ENCODE peak calls at places on chromosomes 5 and 9, in four cellular contexts. B, C, A and K are unnamed samples.

GRCh38 chr5:59174248-59174844 is 591.5 kb downstream of the RAB3C start:
- DNase-seq in C (peak), B (peak), A (peak), K (no peak)

GRCh38 chr5:137752873-137753226 is 1.3 kb downstream of the HNRNPA0 start:
- DNase-seq in B (no peak), C (peak), A (no peak), K (no peak)

GRCh38 chr9:98117984-98118639 is 910 bp downstream of the TRIM14 start:
- DNase-seq in C (peak), A (peak), B (no peak), K (no peak)

GRCh38 chr9:128341435-128341849 is 1.1 kb downstream of the SLC27A4 start:
- DNase-seq in B (no peak), A (peak), C (peak), K (no peak)

GRCh38 chr5:88060194-88060593 is 208.5 kb downstream of the TMEM161B start:
- DNase-seq in B (no peak), C (no peak), A (no peak), K (no peak)

GRCh38 chr5:17258429-17258828 is 41.0 kb downstream of the BASP1 start:
- DNase-seq in A (peak), B (no peak), C (no peak), K (no peak)

GRCh38 chr9:124239249-124240073 is 18.3 kb upstream of the NEK6 start:
- DNase-seq in A (no peak), B (no peak), C (no peak), K (no peak)

GRCh38 chr5:1077491-1078020 is 34.3 kb downstream of the SLC12A7 start:
- DNase-seq in B (no peak), A (no peak), C (no peak), K (no peak)

GRCh38 chr5:139342423-139342723 is 719 bp downstream of the PAIP2 start:
- DNase-seq in B (no peak), A (no peak), C (no peak), K (no peak)

GRCh38 chr5:39376293-39376714 is 12.0 kb upstream of the C9 start:
- DNase-seq in C (peak), B (peak), A (peak), K (no peak)

GRCh38 chr9:126033956-126034355 is 286.8 kb downstream of the PBX3 start:
- DNase-seq in A (no peak), C (no peak), B (no peak), K (no peak)

GRCh38 chr5:123856736-123857135 is 344.8 kb downstream of the CSNK1G3 start:
- DNase-seq in A (no peak), B (no peak), C (peak), K (no peak)

GRCh38 chr5:120152472-120152871 is 311.6 kb upstream of the PRR16 start:
- DNase-seq in C (no peak), B (no peak), A (peak), K (peak)

GRCh38 chr9:70352356-70352755 is 62.1 kb downstream of the KLF9 start:
- DNase-seq in C (no peak), B (no peak), A (no peak), K (no peak)

GRCh38 chr9:121626012-121626411 is 25.4 kb upstream of the DAB2IP start:
- DNase-seq in C (no peak), B (no peak), A (no peak), K (no peak)

GRCh38 chr5:113057437-113058052 is 80.9 kb downstream of the DCP2 start:
- DNase-seq in C (no peak), A (no peak), B (no peak), K (no peak)

GRCh38 chr5:166926098-166926497 is 1365.3 kb upstream of the WWC1 start:
- DNase-seq in B (no peak), C (peak), A (no peak), K (no peak)

GRCh38 chr5:172854451-172854871 is 20.4 kb downstream of the ERGIC1 start:
- DNase-seq in B (no peak), A (no peak), C (no peak), K (no peak)

GRCh38 chr5:111699976-111700375 is 57.0 kb downstream of the NREP start:
- DNase-seq in B (no peak), C (no peak), A (no peak), K (no peak)

GRCh38 chr5:91712718-91713117 is 329.6 kb upstream of the ARRDC3 start:
- DNase-seq in C (no peak), B (no peak), A (no peak), K (no peak)

GRCh38 chr9:68522954-68523353 is 17.7 kb downstream of the TMEM252 start:
- DNase-seq in A (no peak), C (no peak), B (no peak), K (no peak)

GRCh38 chr5:155625897-155626543 is 612.5 kb downstream of the KIF4B start:
- DNase-seq in C (no peak), B (no peak), A (no peak), K (no peak)

GRCh38 chr9:20620658-20621552 is 1.4 kb downstream of the MLLT3 start:
- DNase-seq in B (no peak), C (no peak), A (peak), K (no peak)

GRCh38 chr9:136665704-136666363 is 3.1 kb downstream of the EGFL7 start:
- DNase-seq in C (peak), A (peak), B (no peak), K (no peak)

GRCh38 chr5:78659714-78660113 is 11.1 kb upstream of the LHFPL2 start:
- DNase-seq in A (no peak), B (no peak), C (no peak), K (no peak)